ENCODE peak calls at places on chromosomes 4 and X, in seven cellular contexts. M is H9, G is IMR-90, I is mesenchymal stem cell, Z is mesendoderm, Q is H1, W is neuronal stem cell. N is an unnamed sample.

GRCh38 chr4:64935469-64936001 is 526.3 kb upstream of the TECRL start:
- DNase-seq in I (no peak), Z (peak), M (no peak), W (no peak), G (no peak), Q (no peak), N (no peak)

GRCh38 chr4:148415500-148415899 is 26.7 kb downstream of the NR3C2 start:
- DNase-seq in W (no peak), M (no peak), Z (peak), G (peak), I (no peak), Q (no peak), N (no peak)

GRCh38 chr4:59057804-59058203 is 1947.6 kb upstream of the IGFBP7 start:
- DNase-seq in Q (no peak), G (no peak), I (no peak), Z (no peak), W (no peak), M (no peak), N (no peak)

GRCh38 chrX:1316527-1316926 is 20.1 kb upstream of the IL3RA start:
- DNase-seq in G (no peak), Q (no peak), M (no peak), W (no peak), Z (no peak), I (no peak), N (peak)

GRCh38 chr4:72374156-72374555 is 194.9 kb downstream of the ADAMTS3 start:
- DNase-seq in Q (no peak), M (no peak), I (no peak), Z (no peak), G (no peak), W (no peak), N (no peak)

GRCh38 chrX:70096052-70096451 is 33.8 kb downstream of the OTUD6A start:
- DNase-seq in M (peak), I (no peak), G (peak), Z (peak), W (no peak), Q (no peak), N (no peak)

GRCh38 chrX:7925867-7926472 is 1.2 kb downstream of the PNPLA4 start:
- DNase-seq in G (peak), W (peak), Q (peak), M (peak), I (peak), Z (peak), N (peak)

GRCh38 chr4:165027762-165028402 is 3.9 kb upstream of the TRIM60 start:
- DNase-seq in M (no peak), Z (no peak), W (no peak), Q (no peak), I (peak), G (no peak), N (no peak)

GRCh38 chr4:48913346-48913745 is 6.8 kb upstream of the OCIAD2 start:
- DNase-seq in Z (no peak), M (no peak), G (peak), Q (no peak), I (peak), W (no peak), N (peak)

GRCh38 chrX:31060013-31060412 is 11.8 kb downstream of the FTHL17 start:
- DNase-seq in W (no peak), M (no peak), G (no peak), Q (no peak), Z (no peak), I (no peak), N (no peak)

GRCh38 chrX:24085133-24085532 is 30.4 kb downstream of the EIF2S3 start:
- DNase-seq in W (no peak), Z (no peak), I (no peak), Q (no peak), G (no peak), M (no peak), N (no peak)

GRCh38 chr4:70589785-70590184 is 2.3 kb upstream of the AMBN start:
- DNase-seq in I (no peak), G (no peak), Q (no peak), W (no peak), M (no peak), Z (no peak), N (no peak)

GRCh38 chrX:41781500-41781899 is 57.5 kb downstream of the GPR82 start:
- DNase-seq in Z (peak), Q (no peak), G (peak), M (no peak), W (no peak), I (peak), N (no peak)

GRCh38 chrX:44903107-44903506 is 30.1 kb downstream of the KDM6A start:
- DNase-seq in G (peak), I (peak), Z (peak), W (no peak), Q (no peak), M (no peak), N (peak)

GRCh38 chrX:115892787-115893671 is 277.5 kb upstream of the AGTR2 start:
- DNase-seq in Z (peak), Q (no peak), I (peak), W (no peak), G (peak), M (peak), N (no peak)

GRCh38 chr4:37765741-37766140 is 60.7 kb upstream of the PGM2 start:
- DNase-seq in Q (no peak), Z (no peak), G (no peak), I (no peak), M (no peak), W (no peak), N (no peak)

GRCh38 chr4:104064650-104065577 is 345.1 kb upstream of the TACR3 start:
- DNase-seq in G (no peak), I (peak), W (peak), M (peak), Z (peak), Q (peak), N (peak)

GRCh38 chrX:79107891-79108718 is 36.4 kb upstream of the GPR174 start:
- DNase-seq in W (no peak), Q (no peak), I (no peak), G (no peak), M (no peak), Z (no peak), N (no peak)

GRCh38 chr4:135601351-135601750 is 1399.8 kb upstream of the PABPC4L start:
- DNase-seq in W (no peak), Q (no peak), M (no peak), G (no peak), I (no peak), Z (no peak), N (peak)

GRCh38 chrX:83022020-83022419 is 486.1 kb upstream of the POU3F4 start:
- DNase-seq in Q (peak), W (no peak), Z (peak), M (no peak), I (peak), G (no peak), N (no peak)

GRCh38 chr4:15525080-15525479 is 55.4 kb downstream of the CC2D2A start:
- DNase-seq in Q (no peak), M (no peak), Z (peak), I (no peak), G (no peak), W (no peak), N (peak)

GRCh38 chr4:1069394-1069793 is 44.0 kb downstream of the RNF212 start:
- DNase-seq in M (no peak), I (no peak), Q (no peak), G (no peak), Z (no peak), W (no peak), N (no peak)

GRCh38 chr4:29588615-29589014 is 1131.6 kb upstream of the PCDH7 start:
- DNase-seq in Z (no peak), M (no peak), Q (no peak), I (no peak), G (peak), W (no peak), N (no peak)

GRCh38 chr4:148367756-148368155 is 74.5 kb downstream of the NR3C2 start:
- DNase-seq in M (no peak), Z (no peak), W (no peak), G (no peak), Q (no peak), I (no peak), N (no peak)

GRCh38 chr4:163367651-163368050 is 24.0 kb downstream of the NPY5R start:
- DNase-seq in W (no peak), Q (no peak), G (no peak), Z (no peak), M (no peak), I (peak), N (no peak)

GRCh38 chrX:23952984-23953907 is 45.4 kb downstream of the CXorf58 start:
- DNase-seq in W (no peak), I (no peak), Q (no peak), Z (peak), M (peak), G (no peak), N (peak)

GRCh38 chr4:139530833-139531427 is 25.1 kb downstream of the SETD7 start:
- DNase-seq in Q (no peak), I (peak), Z (peak), W (peak), M (peak), G (no peak), N (peak)

GRCh38 chr4:37882665-37883296 is 8.1 kb upstream of the TBC1D1 start:
- DNase-seq in M (no peak), G (no peak), Q (no peak), W (no peak), Z (peak), I (no peak), N (no peak)

GRCh38 chr4:2948895-2949781 is 14.1 kb downstream of the NOP14 start:
- DNase-seq in Z (peak), W (no peak), I (peak), M (peak), G (no peak), Q (no peak), N (peak)

GRCh38 chrX:63918611-63919010 is 133.6 kb upstream of the ARHGEF9 start:
- DNase-seq in G (no peak), Q (no peak), I (no peak), M (no peak), W (no peak), Z (peak), N (no peak)

GRCh38 chrX:121103381-121103780 is 56.0 kb downstream of the GLUD2 start:
- DNase-seq in I (no peak), M (no peak), G (no peak), Z (no peak), W (no peak), Q (no peak), N (no peak)

GRCh38 chr4:18611008-18611407 is 589.5 kb upstream of the LCORL start:
- DNase-seq in Q (no peak), G (no peak), M (no peak), Z (no peak), W (no peak), I (no peak), N (no peak)
- H3K4ac ChIP-seq in Q (no peak), G (no peak), M (no peak), Z (no peak), W (no peak), I (no peak), N (no peak)

DNA sequence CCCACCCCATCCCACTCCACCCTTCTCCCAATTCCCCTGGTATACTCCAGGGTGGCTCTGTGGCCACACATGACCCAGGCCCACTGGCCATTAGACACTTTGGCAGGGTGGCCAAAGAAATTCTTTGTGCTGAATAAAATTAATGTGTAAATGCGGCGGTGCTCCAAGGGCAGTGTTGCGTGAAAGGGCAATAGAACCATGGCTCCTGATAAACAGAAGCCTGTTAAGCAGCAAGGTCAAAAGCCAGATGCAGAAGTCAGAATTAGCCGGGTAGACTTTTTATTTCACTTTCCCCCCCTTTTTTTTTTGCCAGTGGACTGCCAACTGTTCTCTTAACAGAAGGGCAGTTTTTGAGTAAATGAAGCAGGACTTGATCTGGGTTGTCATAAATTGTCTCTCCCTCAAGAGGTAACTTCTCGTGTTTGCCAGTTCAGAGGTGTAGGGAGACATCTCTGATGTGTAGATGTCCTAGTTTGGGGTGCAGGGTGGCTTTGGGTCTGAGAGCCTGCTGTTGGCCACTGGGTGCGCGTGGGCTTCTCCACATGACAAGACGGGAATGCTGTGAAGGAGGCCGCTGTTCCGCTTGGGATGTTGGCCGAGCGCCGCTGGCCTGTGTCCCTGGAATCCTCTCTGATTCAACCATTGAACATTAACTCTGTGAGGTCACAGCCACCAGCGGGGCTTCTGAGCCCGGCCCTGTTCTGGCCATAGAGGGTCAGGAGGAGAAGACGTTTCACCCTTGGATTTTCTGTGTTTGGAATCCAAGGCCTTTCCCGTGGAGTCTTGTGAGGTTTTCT is 139.5 kb downstream of the TBL1X start:
- DNase-seq in Q (no peak), Z (no peak), G (no peak), W (no peak), I (no peak), M (no peak), N (no peak)
- H3K4ac ChIP-seq in Q (no peak), Z (no peak), G (no peak), W (no peak), I (no peak), M (no peak), N (no peak)

DNA sequence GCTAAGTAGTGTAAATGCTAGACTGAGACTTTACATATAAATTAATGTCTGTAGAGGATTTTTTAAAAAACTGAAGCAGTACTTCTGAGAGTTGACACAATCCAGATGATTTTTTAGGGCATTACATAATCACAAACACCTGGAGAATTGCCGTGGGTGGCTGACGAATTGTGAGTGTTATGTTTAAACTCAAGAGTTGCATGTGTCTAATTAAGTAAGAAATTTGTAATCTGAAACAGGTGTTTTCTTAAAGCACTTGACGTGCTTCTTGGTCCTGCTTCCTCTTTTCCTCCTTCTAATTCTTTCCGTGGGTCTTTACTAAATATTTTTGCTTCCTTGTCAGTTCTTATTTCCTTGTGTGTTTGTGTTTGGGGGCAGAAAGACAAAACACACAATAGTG is 27.8 kb downstream of the PIR start:
- DNase-seq in M (no peak), W (no peak), Z (no peak), Q (no peak), G (peak), I (no peak), N (no peak)
- H3K4ac ChIP-seq in M (no peak), W (no peak), Z (no peak), Q (no peak), G (no peak), I (no peak), N (no peak)

DNA sequence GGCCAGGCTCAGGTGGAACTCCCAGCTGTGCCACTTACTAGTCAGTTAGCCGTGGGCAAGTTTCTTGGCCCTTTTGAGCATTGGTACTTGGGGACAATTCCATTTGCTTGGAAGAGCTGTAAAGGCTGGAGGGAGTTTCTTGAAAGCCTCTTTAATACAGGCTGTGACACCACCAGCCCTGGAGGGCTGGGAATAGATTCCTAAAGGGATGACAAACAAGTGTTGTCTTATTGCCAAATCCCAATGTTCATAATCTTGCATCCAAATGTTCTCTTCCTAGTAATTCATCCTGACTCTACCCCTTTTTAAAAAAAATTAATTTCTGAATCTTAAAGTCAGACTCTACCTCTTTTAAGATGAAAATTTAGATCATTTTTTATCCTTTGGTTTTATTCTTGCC is 14.6 kb upstream of the MED28 start:
- DNase-seq in Z (no peak), G (no peak), Q (no peak), W (no peak), M (no peak), I (no peak), N (no peak)
- H3K4ac ChIP-seq in Z (no peak), G (no peak), Q (no peak), W (no peak), M (no peak), I (no peak), N (no peak)

GRCh38 chr4:95466791-95467190 is 82.0 kb downstream of the UNC5C start:
- DNase-seq in G (no peak), W (no peak), Z (no peak), Q (no peak), I (no peak), M (no peak), N (no peak)

GRCh38 chr4:95469617-95470016 is 79.2 kb downstream of the UNC5C start:
- DNase-seq in Q (no peak), M (no peak), I (peak), G (no peak), W (no peak), Z (no peak), N (no peak)

GRCh38 chr4:95465010-95465409 is 83.8 kb downstream of the UNC5C start:
- DNase-seq in Z (no peak), M (no peak), W (no peak), G (no peak), Q (no peak), I (peak), N (no peak)

GRCh38 chr4:95472538-95472937 is 76.2 kb downstream of the UNC5C start:
- DNase-seq in G (no peak), Z (no peak), W (no peak), Q (no peak), I (no peak), M (no peak), N (no peak)

DNA sequence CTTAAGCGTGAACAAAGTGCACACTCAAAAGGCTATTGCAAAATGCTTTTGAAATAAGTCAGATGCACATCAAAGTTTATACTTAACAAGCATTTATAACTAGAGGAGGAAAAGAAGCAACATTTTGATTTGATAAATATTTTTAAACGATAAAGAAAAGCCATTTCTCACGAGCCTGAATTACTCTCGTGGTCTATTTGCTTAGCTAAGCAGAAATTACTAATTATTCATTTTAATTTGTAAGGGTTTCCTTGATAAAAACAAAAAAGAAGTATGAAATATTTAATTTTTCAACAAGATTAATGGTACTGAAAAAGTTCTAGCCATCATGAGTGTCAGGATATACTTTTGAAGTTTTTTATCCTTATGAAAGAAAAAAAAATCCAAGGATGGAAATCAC is 78.2 kb downstream of the UNC5C start:
- DNase-seq in Z (no peak), Q (no peak), I (no peak), M (no peak), W (no peak), G (no peak), N (no peak)
- H3K4ac ChIP-seq in Z (no peak), Q (no peak), I (no peak), M (no peak), W (no peak), G (no peak), N (no peak)

GRCh38 chr4:156598138-156598681 is 373.4 kb downstream of the PDGFC start:
- DNase-seq in W (no peak), M (no peak), Z (no peak), I (peak), Q (peak), G (peak), N (no peak)

GRCh38 chr4:156596026-156596425 is 375.6 kb downstream of the PDGFC start:
- DNase-seq in M (no peak), W (no peak), Q (no peak), Z (peak), I (no peak), G (peak), N (no peak)

GRCh38 chr4:156594619-156595018 is 377.0 kb downstream of the PDGFC start:
- DNase-seq in M (no peak), W (no peak), I (peak), G (no peak), Q (no peak), Z (no peak), N (no peak)

GRCh38 chr4:156593464-156593863 is 378.1 kb downstream of the PDGFC start:
- DNase-seq in I (no peak), M (no peak), Q (no peak), W (no peak), Z (no peak), G (peak), N (no peak)

DNA sequence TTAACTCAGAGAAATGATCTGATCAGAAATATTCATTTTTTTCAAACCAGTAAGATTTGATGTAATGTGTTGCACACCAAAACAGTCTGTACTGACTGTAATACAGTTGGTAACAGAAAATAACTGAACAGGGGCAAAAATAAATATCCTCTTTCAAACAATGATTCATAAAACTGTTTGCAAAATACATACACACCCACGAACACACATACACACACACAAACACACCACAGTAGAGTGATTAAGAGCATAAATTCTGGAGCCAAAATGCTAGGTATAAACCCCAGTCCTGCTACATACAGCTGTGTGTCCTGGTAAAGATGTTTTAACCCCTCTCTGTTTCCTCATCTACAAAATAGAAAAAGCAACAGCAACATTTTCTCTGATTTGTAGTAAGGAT is 376.6 kb downstream of the PDGFC start:
- DNase-seq in G (peak), M (no peak), W (no peak), Z (no peak), Q (no peak), I (no peak), N (no peak)
- H3K4ac ChIP-seq in G (no peak), M (no peak), W (no peak), Z (no peak), Q (no peak), I (no peak), N (no peak)

DNA sequence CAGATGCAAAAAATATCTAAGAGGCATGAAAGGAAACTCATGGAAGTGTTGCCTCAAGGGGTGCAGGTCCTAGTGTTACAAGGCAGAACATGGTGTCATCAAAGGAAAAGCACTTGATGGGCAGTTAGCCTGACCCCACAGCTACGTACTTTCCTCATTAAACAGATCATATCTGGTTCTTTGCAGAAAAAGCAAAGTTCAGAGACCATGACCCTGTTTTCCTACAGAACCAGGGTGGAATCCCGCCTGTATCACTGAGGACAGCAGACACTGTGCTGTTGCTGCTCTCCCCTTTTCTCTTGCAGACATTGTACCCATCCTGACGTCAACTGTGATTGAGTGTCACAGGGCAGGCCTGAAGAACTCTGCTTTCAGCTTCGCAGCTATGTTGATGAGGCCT is 91.7 kb downstream of the RFC1 start:
- DNase-seq in Q (no peak), W (no peak), M (no peak), Z (no peak), G (no peak), I (no peak), N (no peak)
- H3K4ac ChIP-seq in Q (no peak), W (no peak), M (no peak), Z (no peak), G (no peak), I (no peak), N (no peak)

GRCh38 chr4:8544282-8544681 is 35.9 kb upstream of the GPR78 start:
- DNase-seq in Q (no peak), G (no peak), M (no peak), I (no peak), Z (no peak), W (no peak), N (no peak)
- H3K4ac ChIP-seq in Q (no peak), G (no peak), M (no peak), I (no peak), Z (no peak), W (no peak), N (no peak)

N was measured in trophoblast cell.